ENCODE peak calls at places on chromosomes 7 and 10, in four cellular contexts. V is HepG2, R is H1, D is K562. S is an unnamed sample.
A peak's percentile ranks its signal among the peaks of the same experiment; 100 is the strongest.

GRCh38 chr7:87934699-87935372 is 785 bp downstream of the ADAM22 start:
- DNase-seq in R (no peak), D (no peak), V (no peak), S (no peak)

GRCh38 chr7:98212532-98213041 is 1.3 kb downstream of the BHLHA15 start:
- DNase-seq in V (no peak), R (no peak), D (no peak), S (no peak)

GRCh38 chr7:98283127-98283886 is 1.8 kb downstream of the BRI3 start:
- DNase-seq in D (no peak), R (no peak), V (no peak), S (no peak)

GRCh38 chr10:75208177-75208576 is 2.4 kb upstream of the VDAC2 start:
- DNase-seq in R (no peak), D (no peak), V (no peak), S (no peak)

GRCh38 chr10:76717141-76717540 is 920.5 kb downstream of the KCNMA1 start:
- DNase-seq in R (no peak), D (no peak), V (no peak), S (no peak)

GRCh38 chr7:39749177-39749576 is 125.8 kb downstream of the RALA start:
- DNase-seq in D (no peak), R (no peak), V (no peak), S (no peak)

GRCh38 chr10:6678211-6678803 is 98.2 kb upstream of the PRKCQ start:
- DNase-seq in D (peak; percentile 50), V (peak; percentile 22), R (no peak), S (no peak)

GRCh38 chr7:142584765-142585164 is 164.5 kb upstream of the PRSS1 start:
- DNase-seq in R (no peak), V (no peak), D (no peak), S (no peak)

GRCh38 chr7:74575083-74575803 is 82.3 kb upstream of the GTF2I start:
- DNase-seq in V (no peak), R (no peak), D (no peak), S (no peak)

GRCh38 chr10:3524086-3524960 is 260.7 kb downstream of the KLF6 start:
- DNase-seq in D (no peak), R (no peak), V (no peak), S (no peak)

GRCh38 chr10:93904901-93905300 is 11.1 kb downstream of the SLC35G1 start:
- DNase-seq in V (no peak), R (no peak), D (no peak), S (no peak)
- TF ChIP-seq BRCA1 in V (no peak), R (no peak), D (no peak), S (no peak)

GRCh38 chr10:26931223-26931622 is 70.5 kb upstream of the ABI1 start:
- DNase-seq in V (peak; percentile 45), R (no peak), D (peak; percentile 7), S (no peak)
- TF ChIP-seq GABPA in V (peak; percentile 56), R (no peak), D (no peak), S (no peak)

GRCh38 chr7:28156401-28156800 is 24.2 kb downstream of the JAZF1 start:
- DNase-seq in D (no peak), V (no peak), R (no peak), S (no peak)

GRCh38 chr7:28157311-28157710 is 23.3 kb downstream of the JAZF1 start:
- DNase-seq in V (no peak), D (no peak), R (no peak), S (no peak)

GRCh38 chr7:28155964-28156363 is 24.6 kb downstream of the JAZF1 start:
- DNase-seq in D (no peak), R (no peak), V (peak; percentile 15), S (no peak)

GRCh38 chr7:28152594-28152993 is 28.0 kb downstream of the JAZF1 start:
- DNase-seq in D (no peak), V (no peak), R (no peak), S (no peak)

GRCh38 chr7:28155019-28155660 is 25.5 kb downstream of the JAZF1 start:
- DNase-seq in R (no peak), V (no peak), D (no peak), S (peak; percentile 78)
- TF ChIP-seq ATF2 in R (no peak), V (no peak), D (no peak), S (peak; percentile 88)

DNA sequence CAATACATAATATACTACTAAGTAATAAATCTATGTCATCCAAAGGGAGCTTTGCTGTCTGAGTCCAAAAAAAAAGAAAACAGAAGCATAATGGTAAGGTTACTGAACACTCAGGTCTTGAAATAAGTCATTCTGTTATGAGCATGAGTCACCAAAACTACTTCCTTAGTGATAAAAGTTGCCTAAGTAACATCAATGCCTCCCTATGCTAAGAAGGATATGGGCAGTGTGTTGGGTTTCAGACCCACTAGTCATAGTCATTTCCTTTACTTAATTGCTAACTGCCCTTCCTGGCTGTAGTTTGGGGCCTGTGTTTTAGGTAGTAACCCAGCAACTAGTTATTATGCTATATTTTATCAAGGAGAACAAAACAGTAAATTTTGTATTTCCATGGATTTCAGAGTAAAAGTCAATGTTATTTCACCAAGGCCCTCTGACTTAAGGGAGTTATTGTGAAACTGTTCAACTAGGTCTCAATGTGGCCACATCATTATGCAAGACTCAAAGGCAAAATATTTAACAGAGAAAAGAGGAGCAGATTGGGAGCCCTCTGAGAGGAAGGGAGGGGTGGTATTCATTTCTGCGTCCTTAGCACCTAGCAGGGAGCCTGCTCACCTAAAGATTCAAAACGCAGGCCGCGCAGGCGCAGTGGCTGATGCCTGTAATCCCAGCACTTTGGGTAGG is 11.7 kb upstream of the VIM start:
- DNase-seq in D (peak; percentile 37), V (peak; percentile 47), R (no peak), S (peak; percentile 82)
- TF ChIP-seq BRCA1 in D (no peak), V (no peak), R (no peak), S (no peak)